ENCODE peak calls at places on chromosomes 13 and 19, in ten cellular contexts. A is lower lobe of right lung, F is vagina, D is pancreas, L is adrenal gland, X is colonic mucosa, I is left lung, G is A549, B is A673, P is endodermal cell. J is an unnamed sample. For H3K4me1, the result is how much of the 10 kb centered on the place peaks cover.

GRCh38 chr13:21608961-21609360 is 5.0 kb upstream of the MICU2 start:
- DNase-seq in D (no peak), B (no peak), P (no peak), X (no peak), A (no peak), L (no peak), F (no peak), G (no peak), I (no peak), J (no peak)

GRCh38 chr19:17579523-17580244 is 24.2 kb downstream of the COLGALT1 start:
- DNase-seq in A (peak), G (peak), D (peak), L (peak), X (peak), B (peak), P (peak), F (no peak), I (peak), J (peak)

GRCh38 chr19:57814505-57815246 is at the start of gene ZNF552:
- DNase-seq in P (peak), L (peak), B (peak), F (no peak), X (peak), D (peak), I (peak), G (peak), A (peak), J (peak)

GRCh38 chr19:52188822-52189744 is 769 bp upstream of the PPP2R1A start:
- DNase-seq in D (no peak), B (no peak), P (no peak), F (peak), A (peak), X (peak), G (peak), L (peak), I (no peak), J (peak)

GRCh38 chr19:41416194-41416674 is 10.9 kb downstream of the B3GNT8 start:
- DNase-seq in X (peak), I (peak), B (no peak), F (no peak), A (peak), L (no peak), G (no peak), D (no peak), P (no peak), J (no peak)

GRCh38 chr13:64675256-64675892 is 2554.8 kb downstream of the PCDH9 start:
- DNase-seq in L (no peak), B (no peak), I (no peak), D (no peak), X (no peak), F (no peak), G (peak), P (no peak), A (no peak), J (peak)

GRCh38 chr13:19782049-19782726 is 557 bp downstream of the PSPC1 start:
- DNase-seq in D (peak), L (peak), X (peak), F (no peak), I (peak), B (peak), P (peak), G (peak), A (peak), J (peak)

GRCh38 chr13:106418556-106418955 is 116.9 kb downstream of the EFNB2 start:
- DNase-seq in X (no peak), I (no peak), L (no peak), D (no peak), B (peak), A (no peak), P (no peak), G (no peak), F (no peak), J (no peak)

GRCh38 chr19:45782820-45783785 is 813 bp upstream of the DMPK start:
- DNase-seq in D (no peak), A (no peak), P (peak), F (no peak), G (peak), X (no peak), L (no peak), B (no peak), I (no peak), J (peak)
- H3K27ac ChIP-seq in D (no peak), A (peak), P (peak), F (peak), G (peak), X (peak), L (peak), B (peak), I (peak), J (peak)

DNA sequence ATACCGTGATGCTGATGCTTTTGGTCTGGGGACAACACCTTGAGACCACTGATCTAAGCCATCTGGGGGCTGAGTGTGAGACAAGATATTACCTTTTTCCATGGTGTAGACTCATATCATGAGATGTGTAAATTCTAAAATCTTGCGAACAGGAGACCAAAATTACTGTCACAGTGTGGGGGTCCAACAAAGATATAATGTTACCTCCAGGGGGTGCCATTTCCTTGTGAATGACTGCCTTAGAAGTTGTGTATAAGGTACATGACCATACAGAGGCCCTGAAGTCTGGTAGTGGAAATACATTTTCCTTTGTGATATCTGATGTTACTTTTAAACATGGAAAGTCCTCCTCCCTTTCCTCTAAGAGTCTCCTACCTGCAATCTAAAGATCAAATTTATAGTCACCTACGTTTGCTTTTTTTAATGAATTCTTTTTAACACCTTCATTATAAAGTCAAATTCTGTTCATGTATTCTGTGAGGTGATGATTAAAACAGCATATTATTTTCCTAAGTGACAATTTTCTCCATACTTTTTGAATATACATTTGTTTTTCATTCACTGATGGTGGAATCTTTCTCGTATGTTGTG is 113.5 kb downstream of the RFC3 start:
- DNase-seq in F (no peak), L (no peak), G (peak), P (peak), B (peak), D (no peak), I (no peak), X (no peak), A (no peak), J (peak)
- TF ChIP-seq CTCF in F (peak), L (peak), G (peak), P (peak), B (peak), D (no peak), I (peak), X (peak), A (peak), J (peak)

DNA sequence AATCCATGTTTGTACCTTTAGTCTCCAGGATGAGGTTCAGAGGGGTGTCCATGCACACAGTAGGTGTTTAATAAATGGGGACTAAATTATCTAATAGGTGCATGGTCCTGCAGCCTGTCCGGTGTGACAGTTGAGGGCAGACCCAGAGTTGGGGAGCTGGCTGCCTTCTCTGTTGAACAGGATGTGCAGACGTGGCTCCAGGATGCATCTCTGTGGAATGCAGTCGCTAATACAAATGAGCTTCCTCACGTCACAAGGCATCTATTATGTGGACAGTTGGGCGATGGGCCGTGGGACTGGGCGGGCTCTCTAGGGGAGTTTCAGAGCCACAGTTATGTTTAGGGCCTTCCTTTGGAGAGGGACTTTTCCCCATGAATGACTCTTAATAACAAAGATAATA is 71.0 kb downstream of the SIPA1L3 start:
- DNase-seq in B (no peak), P (no peak), D (no peak), I (no peak), G (no peak), A (no peak), F (no peak), L (no peak), X (no peak), J (no peak)
- H3K4me1 ChIP-seq in B (under half), P (under half), D (under half), I (under half), G (under half), A (under half), F (under half), L (under half), X (under half), J (under half)

GRCh38 chr19:7869910-7870511 is 4.2 kb downstream of the PRR36 start:
- DNase-seq in L (peak), D (peak), G (peak), B (peak), X (peak), I (no peak), P (peak), A (peak), F (no peak), J (peak)
- H3K27ac ChIP-seq in L (peak), D (peak), G (peak), B (peak), X (peak), I (no peak), P (no peak), A (no peak), F (peak), J (peak)